ENCODE peak calls at places on chromosomes 2 and 18, in four cellular contexts. One of them, this sample, is unnamed.

GRCh38 chr2:203732953-203733510 is 26.6 kb downstream of the CD28 start:
- ATAC-seq in K562: no peak
- ATAC-seq in right cardiac atrium: no peak
- ATAC-seq in Panc1: no peak
- ATAC-seq in this sample: no peak

GRCh38 chr2:17300141-17300540 is 218.1 kb downstream of the RAD51AP2 start:
- ATAC-seq in K562: no peak
- ATAC-seq in right cardiac atrium: no peak
- ATAC-seq in Panc1: no peak
- ATAC-seq in this sample: no peak

GRCh38 chr2:176592230-176592629 is 323.0 kb downstream of the MTX2 start:
- ATAC-seq in K562: no peak
- ATAC-seq in right cardiac atrium: no peak
- ATAC-seq in Panc1: no peak
- ATAC-seq in this sample: no peak

GRCh38 chr2:117537030-117537429 is 277.5 kb upstream of the DDX18 start:
- ATAC-seq in K562: no peak
- ATAC-seq in right cardiac atrium: no peak
- ATAC-seq in Panc1: no peak
- ATAC-seq in this sample: peak; percentile 19

GRCh38 chr18:22713511-22713910 is 219.6 kb upstream of the RBBP8 start:
- ATAC-seq in K562: no peak
- ATAC-seq in right cardiac atrium: no peak
- ATAC-seq in Panc1: no peak
- ATAC-seq in this sample: no peak

GRCh38 chr2:160430001-160430344 is 63.6 kb downstream of the RBMS1 start:
- ATAC-seq in K562: no peak
- ATAC-seq in right cardiac atrium: no peak
- ATAC-seq in Panc1: no peak
- ATAC-seq in this sample: no peak

GRCh38 chr2:134325696-134326095 is 71.8 kb downstream of the MGAT5 start:
- ATAC-seq in K562: no peak
- ATAC-seq in right cardiac atrium: peak; percentile 66
- ATAC-seq in Panc1: no peak
- ATAC-seq in this sample: no peak

GRCh38 chr2:136136921-136137320 is 19.0 kb upstream of the CXCR4 start:
- ATAC-seq in K562: no peak
- ATAC-seq in right cardiac atrium: no peak
- ATAC-seq in Panc1: no peak
- ATAC-seq in this sample: no peak

GRCh38 chr2:69790601-69790959 is 38.9 kb upstream of the GMCL1 start:
- ATAC-seq in K562: no peak
- ATAC-seq in right cardiac atrium: no peak
- ATAC-seq in Panc1: no peak
- ATAC-seq in this sample: no peak

GRCh38 chr2:239246723-239247122 is 154.1 kb downstream of the HDAC4 start:
- ATAC-seq in K562: no peak
- ATAC-seq in right cardiac atrium: no peak
- ATAC-seq in Panc1: peak; percentile 47
- ATAC-seq in this sample: no peak

GRCh38 chr2:20156826-20157605 is 67.9 kb downstream of the SDC1 start:
- ATAC-seq in K562: no peak
- ATAC-seq in right cardiac atrium: no peak
- ATAC-seq in Panc1: no peak
- ATAC-seq in this sample: no peak

GRCh38 chr2:221517362-221518121 is 54.6 kb downstream of the EPHA4 start:
- ATAC-seq in K562: no peak
- ATAC-seq in right cardiac atrium: peak; percentile 59
- ATAC-seq in Panc1: no peak
- ATAC-seq in this sample: peak; percentile 36

GRCh38 chr18:31440787-31441186 is 6.8 kb upstream of the DSG3 start:
- ATAC-seq in K562: no peak
- ATAC-seq in right cardiac atrium: no peak
- ATAC-seq in Panc1: no peak
- ATAC-seq in this sample: no peak

GRCh38 chr2:201342923-201343322 is 14.2 kb downstream of the FLACC1 start:
- ATAC-seq in K562: no peak
- ATAC-seq in right cardiac atrium: peak; percentile 53
- ATAC-seq in Panc1: no peak
- ATAC-seq in this sample: no peak

GRCh38 chr2:46001741-46002506 is 295.3 kb upstream of the EPAS1 start:
- ATAC-seq in K562: no peak
- ATAC-seq in right cardiac atrium: peak; percentile 72
- ATAC-seq in Panc1: no peak
- ATAC-seq in this sample: peak; percentile 58

GRCh38 chr2:86622409-86622877 is 1.2 kb downstream of the RNF103 start:
- ATAC-seq in K562: peak; percentile 24
- ATAC-seq in right cardiac atrium: peak; percentile 1
- ATAC-seq in Panc1: no peak
- ATAC-seq in this sample: no peak

GRCh38 chr18:3610818-3611217 is 160.8 kb downstream of the TGIF1 start:
- ATAC-seq in K562: no peak
- ATAC-seq in right cardiac atrium: no peak
- ATAC-seq in Panc1: peak; percentile 25
- ATAC-seq in this sample: no peak

GRCh38 chr2:85175369-85176299 is 42.4 kb downstream of the TCF7L1 start:
- ATAC-seq in K562: no peak
- ATAC-seq in right cardiac atrium: peak; percentile 78
- ATAC-seq in Panc1: no peak
- ATAC-seq in this sample: no peak

GRCh38 chr2:55992465-55992864 is 68.9 kb upstream of the EFEMP1 start:
- ATAC-seq in K562: no peak
- ATAC-seq in right cardiac atrium: peak; percentile 91
- ATAC-seq in Panc1: peak; percentile 42
- ATAC-seq in this sample: peak; percentile 74

GRCh38 chr18:50805732-50806131 is 14.1 kb downstream of the MRO start:
- ATAC-seq in K562: peak; percentile 60
- ATAC-seq in right cardiac atrium: no peak
- ATAC-seq in Panc1: no peak
- ATAC-seq in this sample: no peak

GRCh38 chr2:176687944-176688343 is 418.7 kb downstream of the MTX2 start:
- ATAC-seq in K562: no peak
- ATAC-seq in right cardiac atrium: peak; percentile 31
- ATAC-seq in Panc1: no peak
- ATAC-seq in this sample: no peak

GRCh38 chr2:42129487-42129852 is 39.7 kb upstream of the EML4 start:
- ATAC-seq in K562: no peak
- ATAC-seq in right cardiac atrium: no peak
- ATAC-seq in Panc1: no peak
- ATAC-seq in this sample: no peak

GRCh38 chr2:134142341-134142738 is 111.5 kb upstream of the MGAT5 start:
- ATAC-seq in K562: no peak
- ATAC-seq in right cardiac atrium: no peak
- ATAC-seq in Panc1: no peak
- ATAC-seq in this sample: no peak

GRCh38 chr2:238476258-238476657 is 49.5 kb downstream of the ASB1 start:
- ATAC-seq in K562: no peak
- ATAC-seq in right cardiac atrium: no peak
- ATAC-seq in Panc1: no peak
- ATAC-seq in this sample: no peak

GRCh38 chr2:157874997-157875719 is 972 bp downstream of the ACVR1 start:
- ATAC-seq in K562: peak; percentile 35
- ATAC-seq in right cardiac atrium: peak; percentile 7
- ATAC-seq in Panc1: no peak
- ATAC-seq in this sample: peak; percentile 2

GRCh38 chr2:157430266-157430665 is 13.6 kb downstream of the CYTIP start:
- ATAC-seq in K562: no peak
- ATAC-seq in right cardiac atrium: no peak
- ATAC-seq in Panc1: no peak
- ATAC-seq in this sample: no peak

GRCh38 chr2:30201990-30202389 is 29.3 kb upstream of the LBH start:
- ATAC-seq in K562: no peak
- ATAC-seq in right cardiac atrium: peak; percentile 93
- ATAC-seq in Panc1: no peak
- ATAC-seq in this sample: peak; percentile 69

GRCh38 chr2:110729106-110729505 is 3.3 kb upstream of the ACOXL start:
- ATAC-seq in K562: peak; percentile 76
- ATAC-seq in right cardiac atrium: no peak
- ATAC-seq in Panc1: no peak
- ATAC-seq in this sample: no peak

GRCh38 chr2:55923978-55924325 is 370 bp upstream of the EFEMP1 start:
- ATAC-seq in K562: no peak
- ATAC-seq in right cardiac atrium: no peak
- ATAC-seq in Panc1: peak; percentile 29
- ATAC-seq in this sample: peak; percentile 31

GRCh38 chr2:143819190-143819735 is 690.0 kb downstream of the ARHGAP15 start:
- ATAC-seq in K562: no peak
- ATAC-seq in right cardiac atrium: no peak
- ATAC-seq in Panc1: no peak
- ATAC-seq in this sample: no peak

GRCh38 chr2:215422676-215423075 is 13.2 kb downstream of the FN1 start:
- ATAC-seq in K562: no peak
- ATAC-seq in right cardiac atrium: no peak
- ATAC-seq in Panc1: no peak
- ATAC-seq in this sample: no peak

GRCh38 chr2:128313076-128313836 is 5.4 kb downstream of the HS6ST1 start:
- ATAC-seq in K562: no peak
- ATAC-seq in right cardiac atrium: no peak
- ATAC-seq in Panc1: peak; percentile 54
- ATAC-seq in this sample: no peak

GRCh38 chr2:26764078-26764887 is at the start of gene SLC35F6:
- ATAC-seq in K562: peak; percentile 87
- ATAC-seq in right cardiac atrium: peak; percentile 96
- ATAC-seq in Panc1: peak; percentile 93
- ATAC-seq in this sample: peak; percentile 91

GRCh38 chr2:26767894-26768487 is 3.9 kb downstream of the SLC35F6 start:
- ATAC-seq in K562: no peak
- ATAC-seq in right cardiac atrium: no peak
- ATAC-seq in Panc1: no peak
- ATAC-seq in this sample: no peak

GRCh38 chr2:26764906-26765305 is 822 bp downstream of the SLC35F6 start:
- ATAC-seq in K562: no peak
- ATAC-seq in right cardiac atrium: no peak
- ATAC-seq in Panc1: no peak
- ATAC-seq in this sample: no peak

GRCh38 chr2:26767129-26767528 is 3.0 kb downstream of the SLC35F6 start:
- ATAC-seq in K562: no peak
- ATAC-seq in right cardiac atrium: no peak
- ATAC-seq in Panc1: no peak
- ATAC-seq in this sample: no peak

DNA sequence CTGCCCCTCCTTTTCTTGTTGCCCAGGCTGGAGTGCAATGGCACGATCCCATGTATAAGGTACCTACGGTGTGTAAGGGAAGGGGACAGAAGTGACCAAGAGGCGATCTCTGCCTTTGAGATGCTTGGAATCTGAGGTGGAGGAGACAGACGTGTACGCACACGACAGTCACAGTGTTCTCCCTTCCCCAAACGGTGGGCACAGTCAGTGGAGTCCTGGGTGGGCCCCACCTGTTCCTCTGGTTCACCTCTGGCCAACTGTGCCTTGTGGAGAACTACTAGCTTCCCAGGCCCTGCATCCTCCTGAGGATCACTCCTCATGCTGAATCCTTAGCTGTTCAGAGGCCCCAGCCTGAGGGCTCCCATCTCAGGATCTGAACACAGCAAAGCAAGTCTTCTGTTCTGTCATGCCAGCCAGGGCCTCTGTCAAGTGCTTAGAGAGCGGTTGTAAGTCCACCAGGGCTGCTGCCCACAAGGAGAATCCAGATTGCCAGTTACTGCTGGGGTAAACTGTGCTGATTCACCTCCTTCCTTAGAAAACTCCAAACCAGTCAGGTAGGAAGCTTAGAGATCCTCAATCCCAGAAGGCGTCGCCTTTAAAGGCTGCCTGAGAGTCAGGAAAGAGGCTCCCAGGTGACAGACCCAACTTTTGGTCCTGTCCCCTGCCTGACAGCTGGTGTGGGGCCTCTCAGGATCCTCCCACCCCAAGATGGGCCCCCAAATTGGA is 1.6 kb downstream of the SLC35F6 start:
- ATAC-seq in K562: no peak
- ATAC-seq in right cardiac atrium: no peak
- ATAC-seq in Panc1: no peak
- ATAC-seq in this sample: no peak
- H3K4me3 ChIP-seq in K562: peak overlapping the region; percentile 95
- H3K4me3 ChIP-seq in right cardiac atrium: no peak overlapping the region
- H3K4me3 ChIP-seq in Panc1: peak overlapping the region; percentile 98
- H3K4me3 ChIP-seq in this sample: no peak overlapping the region

DNA sequence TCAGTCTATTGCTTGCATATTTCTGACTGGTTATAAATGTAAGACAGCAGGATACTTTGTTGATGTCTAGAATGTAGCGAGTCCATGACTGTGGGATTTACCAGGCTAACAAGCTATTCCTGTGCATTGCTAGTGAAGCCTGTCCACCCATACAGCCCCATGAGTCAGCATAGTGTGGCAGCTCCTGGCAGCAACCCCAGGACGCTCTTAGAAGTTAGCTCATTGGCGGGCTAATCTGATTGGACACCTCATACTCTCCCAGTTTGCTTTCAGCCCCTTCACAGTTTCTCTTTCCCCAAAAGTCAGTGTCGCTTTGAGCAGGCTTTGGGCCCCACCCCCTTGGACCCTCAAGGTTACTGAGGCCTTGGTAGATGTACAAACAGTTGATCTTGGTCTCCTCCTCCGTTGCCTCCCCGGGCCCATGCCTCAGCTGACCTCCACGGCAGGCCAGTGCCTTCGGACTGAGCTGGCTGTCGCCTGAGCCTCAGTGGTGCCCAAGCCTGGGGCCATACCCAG is 48.0 kb downstream of the COA5 start:
- ATAC-seq in K562: peak; percentile 99
- ATAC-seq in right cardiac atrium: peak; percentile 82
- ATAC-seq in Panc1: no peak
- ATAC-seq in this sample: peak; percentile 72
- H3K27ac ChIP-seq in K562: peak overlapping the region; percentile 84
- H3K27ac ChIP-seq in right cardiac atrium: no peak overlapping the region
- H3K27ac ChIP-seq in Panc1: no peak overlapping the region
- H3K27ac ChIP-seq in this sample: peak overlapping the region; percentile 66

GRCh38 chr2:197455428-197455827 is 2.1 kb downstream of the COQ10B start:
- ATAC-seq in K562: no peak
- ATAC-seq in right cardiac atrium: no peak
- ATAC-seq in Panc1: no peak
- ATAC-seq in this sample: no peak
- H3K4me3 ChIP-seq in K562: no peak overlapping the region
- H3K4me3 ChIP-seq in right cardiac atrium: no peak overlapping the region
- H3K4me3 ChIP-seq in Panc1: peak overlapping the region; percentile 85
- H3K4me3 ChIP-seq in this sample: no peak overlapping the region

DNA sequence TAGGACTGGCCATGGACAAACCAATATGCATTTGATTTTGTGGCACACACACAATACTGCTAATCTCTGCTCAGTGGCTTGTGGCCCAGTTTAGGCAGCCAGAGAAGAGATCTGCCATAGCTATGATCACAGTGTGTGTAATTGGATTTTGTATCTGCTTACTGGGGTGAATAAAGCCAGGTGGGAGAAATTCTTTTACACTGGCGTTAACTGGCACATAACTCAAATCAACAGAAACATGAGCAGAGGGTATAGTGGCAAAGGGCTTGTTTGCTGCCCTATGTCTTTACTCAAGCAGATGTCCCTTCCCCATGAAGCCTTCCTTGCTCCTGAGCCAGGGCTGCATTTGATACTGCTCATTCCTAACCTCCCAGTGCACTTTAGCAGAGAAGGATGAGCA is 28.5 kb downstream of the STON1 start:
- ATAC-seq in K562: no peak
- ATAC-seq in right cardiac atrium: no peak
- ATAC-seq in Panc1: peak; percentile 34
- ATAC-seq in this sample: no peak
- H3K27ac ChIP-seq in K562: no peak overlapping the region
- H3K27ac ChIP-seq in right cardiac atrium: no peak overlapping the region
- H3K27ac ChIP-seq in Panc1: no peak overlapping the region
- H3K27ac ChIP-seq in this sample: peak overlapping the region; percentile 14

GRCh38 chr2:174846218-174846617 is 81.9 kb upstream of the CHRNA1 start:
- ATAC-seq in K562: no peak
- ATAC-seq in right cardiac atrium: no peak
- ATAC-seq in Panc1: no peak
- ATAC-seq in this sample: no peak
- H3K4me3 ChIP-seq in K562: no peak overlapping the region
- H3K4me3 ChIP-seq in right cardiac atrium: no peak overlapping the region
- H3K4me3 ChIP-seq in Panc1: no peak overlapping the region
- H3K4me3 ChIP-seq in this sample: peak overlapping the region; percentile 39

This sample was measured in gastroesophageal sphincter.